ENCODE peak calls at places on chromosomes 7 and 10, in six cellular contexts. J is mucosa of descending colon, R is tibial nerve, E is cardiac muscle cell, L is Panc1, B is fibroblast of lung. Z is an unnamed sample.
A peak's percentile ranks its signal among the peaks of the same experiment; 100 is the strongest.

GRCh38 chr10:11106621-11107374 is 89.1 kb downstream of the CELF2 start:
- DNase-seq in J (no peak), R (no peak), E (no peak), L (no peak), B (no peak), Z (no peak)

GRCh38 chr7:21365866-21366624 is 61.8 kb upstream of the SP4 start:
- DNase-seq in J (no peak), R (no peak), E (no peak), L (no peak), B (peak; percentile 38), Z (no peak)

GRCh38 chr7:31958216-31958615 is 112.0 kb downstream of the PDE1C start:
- DNase-seq in J (no peak), R (no peak), E (no peak), L (no peak), B (peak; percentile 79), Z (no peak)

GRCh38 chr7:23332881-23333612 is 33.9 kb downstream of the MALSU1 start:
- DNase-seq in J (no peak), R (peak; percentile 23), E (no peak), L (no peak), B (peak; percentile 70), Z (no peak)

GRCh38 chr7:78968951-78969350 is 484.5 kb downstream of the MAGI2 start:
- DNase-seq in J (no peak), R (no peak), E (no peak), L (no peak), B (no peak), Z (no peak)

GRCh38 chr7:118003438-118003837 is 130.2 kb upstream of the CTTNBP2 start:
- DNase-seq in J (no peak), R (no peak), E (no peak), L (no peak), B (no peak), Z (no peak)

GRCh38 chr7:75967055-75967454 is 27.3 kb downstream of the TMEM120A start:
- DNase-seq in J (no peak), R (no peak), E (no peak), L (no peak), B (no peak), Z (no peak)

GRCh38 chr7:120395526-120396019 is 122.6 kb downstream of the KCND2 start:
- DNase-seq in J (no peak), R (no peak), E (no peak), L (no peak), B (no peak), Z (no peak)

GRCh38 chr7:151550601-151551286 is 31.0 kb upstream of the RHEB start:
- DNase-seq in J (no peak), R (no peak), E (no peak), L (no peak), B (peak; percentile 97), Z (peak; percentile 78)

GRCh38 chr10:84007482-84007881 is 131.8 kb upstream of the GHITM start:
- DNase-seq in J (no peak), R (no peak), E (no peak), L (no peak), B (no peak), Z (no peak)

GRCh38 chr7:151167197-151167911 is at the start of gene GBX1:
- DNase-seq in J (no peak), R (no peak), E (peak; percentile 78), L (no peak), B (peak; percentile 26), Z (no peak)

GRCh38 chr10:108250954-108251620 is 1086.6 kb upstream of the SORCS1 start:
- DNase-seq in J (no peak), R (no peak), E (no peak), L (no peak), B (no peak), Z (peak; percentile 15)

GRCh38 chr10:29392376-29393021 is 103.6 kb downstream of the LYZL1 start:
- DNase-seq in J (no peak), R (peak; percentile 49), E (peak; percentile 78), L (no peak), B (peak; percentile 51), Z (no peak)

GRCh38 chr10:88652621-88653020 is 11.6 kb upstream of the LIPF start:
- DNase-seq in J (no peak), R (no peak), E (no peak), L (no peak), B (no peak), Z (no peak)

GRCh38 chr7:151792011-151792410 is 84.9 kb downstream of the PRKAG2 start:
- DNase-seq in J (no peak), R (no peak), E (no peak), L (no peak), B (no peak), Z (no peak)

GRCh38 chr7:41156268-41156667 is 546.6 kb downstream of the INHBA start:
- DNase-seq in J (no peak), R (no peak), E (no peak), L (no peak), B (no peak), Z (no peak)

GRCh38 chr10:46040004-46040403 is 6.1 kb downstream of the MSMB start:
- DNase-seq in J (no peak), R (no peak), E (no peak), L (no peak), B (no peak), Z (no peak)

GRCh38 chr7:1050956-1051690 is 6.8 kb downstream of the GPR146 start:
- DNase-seq in J (no peak), R (no peak), E (no peak), L (no peak), B (no peak), Z (no peak)

GRCh38 chr10:104098360-104098925 is 12.8 kb upstream of the COL17A1 start:
- DNase-seq in J (no peak), R (no peak), E (no peak), L (no peak), B (no peak), Z (no peak)

GRCh38 chr7:113374924-113375323 is 256.6 kb upstream of the SMIM30 start:
- DNase-seq in J (no peak), R (no peak), E (no peak), L (no peak), B (no peak), Z (no peak)

GRCh38 chr7:140562921-140563600 is 77.6 kb downstream of the DENND2A start:
- DNase-seq in J (no peak), R (no peak), E (no peak), L (no peak), B (peak; percentile 52), Z (no peak)

GRCh38 chr7:155299539-155300202 is 2.0 kb downstream of the INSIG1 start:
- DNase-seq in J (no peak), R (no peak), E (no peak), L (no peak), B (no peak), Z (no peak)

GRCh38 chr7:148622887-148623585 is 32.5 kb downstream of the C7orf33 start:
- DNase-seq in J (no peak), R (no peak), E (no peak), L (no peak), B (peak; percentile 9), Z (no peak)

GRCh38 chr7:158724658-158725505 is 20.3 kb upstream of the NCAPG2 start:
- DNase-seq in J (no peak), R (no peak), E (no peak), L (no peak), B (no peak), Z (no peak)

GRCh38 chr7:98618786-98619185 is 1.7 kb downstream of the NPTX2 start:
- DNase-seq in J (no peak), R (no peak), E (no peak), L (no peak), B (no peak), Z (no peak)

GRCh38 chr7:98613601-98614425 is 3.3 kb upstream of the NPTX2 start:
- DNase-seq in J (no peak), R (no peak), E (peak; percentile 76), L (no peak), B (peak; percentile 15), Z (no peak)

GRCh38 chr7:98617960-98618418 is 904 bp downstream of the NPTX2 start:
- DNase-seq in J (no peak), R (no peak), E (no peak), L (no peak), B (no peak), Z (no peak)

GRCh38 chr7:98617051-98617959 is at the start of gene NPTX2:
- DNase-seq in J (peak; percentile 61), R (no peak), E (peak; percentile 58), L (no peak), B (no peak), Z (no peak)

DNA sequence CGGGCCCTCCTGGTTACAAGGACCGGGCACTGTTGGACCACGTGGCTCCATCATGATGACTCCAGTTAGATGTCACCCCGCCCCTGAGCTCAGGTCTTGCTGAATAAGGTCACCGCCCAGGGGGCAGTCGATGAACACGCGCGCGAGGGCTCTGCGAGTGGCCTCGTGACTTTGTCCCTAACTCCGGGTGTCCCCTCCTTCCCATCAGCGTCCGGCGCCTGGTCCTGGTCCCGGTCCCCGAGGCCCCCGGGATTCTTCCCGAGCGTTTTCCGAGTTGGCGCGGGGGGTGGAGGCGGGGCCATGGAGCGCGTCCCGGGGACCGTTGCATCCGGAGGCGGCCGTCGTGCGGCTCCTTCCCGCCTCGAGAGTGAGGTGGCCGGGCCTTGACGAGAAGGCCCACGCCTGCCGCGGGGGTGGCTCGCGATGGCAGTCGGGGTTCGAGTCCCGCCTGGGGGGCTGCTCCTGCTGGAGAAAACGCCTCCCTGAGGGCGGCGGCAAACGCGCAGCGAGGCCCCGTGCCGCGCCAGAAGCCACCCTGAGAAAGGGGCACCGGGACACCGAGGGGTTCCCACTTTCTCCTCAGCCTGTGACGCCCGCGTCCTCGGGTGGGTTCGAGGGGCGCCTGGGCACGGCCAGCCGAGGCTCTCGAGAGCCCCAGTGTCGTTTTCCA is 569 bp upstream of the NPTX2 start:
- DNase-seq in J (no peak), R (no peak), E (no peak), L (no peak), B (no peak), Z (no peak)
- H3K4me3 ChIP-seq in J (no peak overlapping the region), R (peak overlapping the region; percentile 15), E (peak overlapping the region; percentile 22), L (no peak overlapping the region), B (no peak overlapping the region), Z (peak overlapping the region; percentile 56)

GRCh38 chr7:125833839-125834238 is 904.2 kb upstream of the POT1 start:
- DNase-seq in J (no peak), R (no peak), E (no peak), L (no peak), B (no peak), Z (no peak)
- H3K4me3 ChIP-seq in J (no peak overlapping the region), R (no peak overlapping the region), E (no peak overlapping the region), L (no peak overlapping the region), B (no peak overlapping the region), Z (no peak overlapping the region)

DNA sequence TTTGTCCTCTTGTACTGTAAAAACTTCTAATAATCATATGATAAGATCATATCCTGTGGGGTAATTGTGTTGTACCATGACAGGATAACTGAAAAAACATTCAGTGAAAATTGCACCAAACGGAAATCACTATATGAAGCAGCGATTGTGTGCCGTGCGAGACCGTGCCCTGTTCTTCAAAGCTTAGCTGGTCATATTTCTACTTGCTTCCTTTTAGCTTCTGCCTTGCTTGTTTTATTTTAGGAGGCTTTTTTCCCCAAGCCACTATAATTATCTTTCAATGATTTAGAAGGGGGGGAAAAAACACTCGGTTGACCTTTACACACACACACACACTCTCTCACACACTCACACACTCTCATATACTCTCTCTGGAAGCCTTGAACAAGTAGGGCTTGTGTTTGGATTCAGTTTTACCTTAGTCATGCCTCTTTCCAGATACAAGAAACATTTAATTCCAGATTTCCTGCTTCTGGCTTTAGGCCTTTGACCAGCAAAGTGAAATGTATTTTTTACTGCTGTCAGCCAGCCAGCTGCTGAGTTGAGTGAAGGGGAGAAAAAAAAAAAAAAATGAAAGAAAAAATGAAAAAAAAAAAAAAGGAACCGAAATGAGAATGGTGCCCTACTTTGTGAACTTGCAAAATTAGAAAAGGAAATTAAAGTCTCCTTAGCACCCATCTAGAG is 181.4 kb downstream of the ARID5B start:
- DNase-seq in J (no peak), R (no peak), E (peak; percentile 3), L (no peak), B (peak; percentile 80), Z (no peak)
- H3K4me3 ChIP-seq in J (no peak overlapping the region), R (no peak overlapping the region), E (no peak overlapping the region), L (no peak overlapping the region), B (peak overlapping the region; percentile 14), Z (no peak overlapping the region)

GRCh38 chr7:138458576-138459234 is 1.4 kb upstream of the TRIM24 start:
- DNase-seq in J (no peak), R (no peak), E (no peak), L (no peak), B (no peak), Z (no peak)
- H3K4me3 ChIP-seq in J (no peak overlapping the region), R (no peak overlapping the region), E (peak overlapping the region; percentile 26), L (no peak overlapping the region), B (no peak overlapping the region), Z (no peak overlapping the region)